ENCODE peak calls at places on chromosome 12, in five cellular contexts. D, I, S, Y and H are unnamed samples.

GRCh38 chr12:87848248-87848868 is 180.8 kb downstream of the C12orf50 start:
- DNase-seq in D (peak; percentile 82), S (peak; percentile 25), Y (peak; percentile 18), I (peak; percentile 78), H (peak; percentile 42)

GRCh38 chr12:18723752-18724151 is 14.1 kb downstream of the PLCZ1 start:
- DNase-seq in S (no peak), I (peak; percentile 55), Y (no peak), D (peak; percentile 93), H (no peak)

GRCh38 chr12:121626853-121627623 is 708 bp downstream of the ORAI1 start:
- DNase-seq in Y (peak; percentile 57), I (peak; percentile 75), S (peak; percentile 44), D (peak; percentile 61), H (no peak)

GRCh38 chr12:72271741-72272661 is at the start of gene TRHDE:
- DNase-seq in S (no peak), I (peak; percentile 17), D (peak; percentile 60), Y (no peak), H (peak; percentile 67)

GRCh38 chr12:108734200-108734906 is 3.0 kb upstream of the CORO1C start:
- DNase-seq in Y (peak; percentile 35), I (peak; percentile 98), D (peak; percentile 97), S (peak; percentile 98), H (no peak)

GRCh38 chr12:107477018-107477417 is 208.6 kb upstream of the PWP1 start:
- DNase-seq in S (no peak), I (no peak), D (no peak), Y (no peak), H (no peak)

GRCh38 chr12:111304642-111305071 is 64.2 kb downstream of the PHETA1 start:
- DNase-seq in S (no peak), I (peak; percentile 69), Y (peak; percentile 71), D (no peak), H (peak; percentile 71)

GRCh38 chr12:40733871-40734270 is 41.6 kb downstream of the CNTN1 start:
- DNase-seq in Y (no peak), S (no peak), I (no peak), D (no peak), H (peak; percentile 35)

GRCh38 chr12:96255077-96255476 is 60.9 kb downstream of the ELK3 start:
- DNase-seq in S (no peak), D (peak; percentile 57), Y (no peak), I (no peak), H (no peak)

GRCh38 chr12:116959845-116960514 is 49.2 kb downstream of the FBXW8 start:
- DNase-seq in S (no peak), D (no peak), Y (no peak), I (no peak), H (no peak)

GRCh38 chr12:56206373-56207166 is 15.2 kb downstream of the RNF41 start:
- DNase-seq in D (peak; percentile 54), S (peak; percentile 56), I (peak; percentile 74), Y (peak; percentile 64), H (peak; percentile 68)

GRCh38 chr12:116299548-116300150 is 22.2 kb upstream of the MED13L start:
- DNase-seq in I (no peak), Y (no peak), D (peak; percentile 32), S (no peak), H (no peak)

GRCh38 chr12:86838709-86839108 is 582.5 kb upstream of the MGAT4C start:
- DNase-seq in S (no peak), D (no peak), I (no peak), Y (no peak), H (no peak)

GRCh38 chr12:68924546-68924945 is 8.4 kb downstream of the CPM start:
- DNase-seq in D (no peak), Y (no peak), I (no peak), S (no peak), H (no peak)

GRCh38 chr12:50453872-50454271 is 50.9 kb upstream of the DIP2B start:
- DNase-seq in Y (no peak), S (no peak), D (peak; percentile 37), I (no peak), H (no peak)

GRCh38 chr12:46492471-46493351 is 120.1 kb upstream of the SLC38A2 start:
- DNase-seq in S (peak; percentile 100), D (peak; percentile 97), Y (no peak), I (peak; percentile 97), H (no peak)

GRCh38 chr12:26971963-26972362 is 33.7 kb downstream of the FGFR1OP2 start:
- DNase-seq in Y (no peak), D (no peak), I (no peak), S (no peak), H (no peak)

GRCh38 chr12:49233842-49234526 is 30.9 kb upstream of the TUBA1C start:
- DNase-seq in D (no peak), I (no peak), Y (peak; percentile 44), S (no peak), H (no peak)

GRCh38 chr12:79187032-79187431 is 322.5 kb downstream of the SYT1 start:
- DNase-seq in S (no peak), Y (no peak), I (no peak), D (no peak), H (no peak)

GRCh38 chr12:50201987-50202521 is 34.9 kb upstream of the CERS5 start:
- DNase-seq in I (peak; percentile 53), S (no peak), D (peak; percentile 96), Y (no peak), H (no peak)

GRCh38 chr12:103852498-103852992 is 11.5 kb upstream of the NT5DC3 start:
- DNase-seq in D (peak; percentile 54), I (peak; percentile 58), S (peak; percentile 75), Y (no peak), H (no peak)

GRCh38 chr12:105775351-105775750 is 363.4 kb downstream of the NUAK1 start:
- DNase-seq in I (peak; percentile 50), S (no peak), D (peak; percentile 23), Y (no peak), H (no peak)

GRCh38 chr12:112304411-112304810 is 77.8 kb downstream of the HECTD4 start:
- DNase-seq in Y (no peak), D (no peak), S (no peak), I (no peak), H (no peak)

GRCh38 chr12:67331123-67331522 is 62.0 kb downstream of the CAND1 start:
- DNase-seq in Y (no peak), S (no peak), D (no peak), I (no peak), H (no peak)

DNA sequence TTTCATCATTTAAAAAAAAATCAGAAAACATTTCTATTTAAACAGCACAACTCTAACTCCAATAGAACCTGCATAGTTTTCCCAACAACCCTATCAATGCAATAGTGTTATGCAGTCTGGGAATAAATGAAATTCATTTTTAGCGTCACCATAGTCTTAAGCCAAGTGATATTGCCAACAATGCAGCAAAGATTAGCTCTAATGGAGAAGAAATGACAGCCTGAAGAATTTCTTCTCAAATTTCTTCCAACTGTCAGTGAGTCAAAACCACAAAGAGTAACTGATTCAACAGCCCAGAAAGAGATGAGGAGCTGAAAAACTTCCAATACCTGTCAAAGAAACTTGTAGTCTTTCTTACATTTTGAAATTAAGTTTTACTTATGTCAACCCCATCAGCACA is 50.9 kb upstream of the PTPRR start:
- DNase-seq in D (no peak), Y (no peak), I (no peak), S (no peak), H (no peak)
- TF ChIP-seq BHLHE40 in D (no peak), Y (no peak), I (no peak), S (no peak), H (no peak)

GRCh38 chr12:120252071-120252906 is 13.2 kb downstream of the PXN start:
- DNase-seq in I (no peak), D (no peak), S (no peak), Y (no peak), H (no peak)

GRCh38 chr12:120249875-120250795 is 15.4 kb downstream of the PXN start:
- DNase-seq in Y (no peak), S (no peak), I (no peak), D (no peak), H (no peak)

GRCh38 chr12:120247621-120248030 is 17.9 kb downstream of the PXN start:
- DNase-seq in S (no peak), D (peak; percentile 77), I (peak; percentile 53), Y (no peak), H (no peak)

GRCh38 chr12:120247183-120247582 is 18.3 kb downstream of the PXN start:
- DNase-seq in Y (no peak), D (no peak), I (no peak), S (no peak), H (no peak)

DNA sequence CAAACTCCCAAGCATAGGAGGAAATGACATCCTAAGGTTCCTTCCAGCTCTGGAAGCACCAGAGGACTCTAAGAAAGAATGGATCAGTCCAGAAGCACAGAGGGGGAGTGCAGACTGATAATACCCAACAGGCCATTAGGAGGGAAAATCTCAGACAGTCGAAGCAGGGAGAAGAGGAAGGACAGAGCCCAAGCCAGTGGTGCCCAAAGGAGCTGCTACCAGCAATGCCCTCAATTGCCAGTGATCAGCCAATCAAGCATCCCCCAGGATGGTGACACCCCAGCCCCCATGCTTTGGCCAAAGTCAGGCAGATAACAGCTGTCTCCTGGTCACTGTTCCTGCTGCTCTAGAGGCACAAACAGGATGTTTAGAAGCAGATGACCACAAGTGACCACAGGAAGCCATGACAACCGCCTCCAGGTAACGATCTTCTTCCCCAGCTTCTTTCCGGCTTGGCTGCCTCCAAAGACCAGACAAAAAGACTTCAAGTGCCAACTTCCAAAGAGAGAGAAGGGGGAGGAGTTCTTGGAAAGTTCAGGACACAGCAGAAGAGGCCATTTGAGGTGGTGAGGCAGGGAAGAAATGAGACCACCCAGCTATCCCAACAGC is 16.2 kb downstream of the PXN start:
- DNase-seq in I (no peak), S (no peak), Y (peak; percentile 62), D (no peak), H (no peak)
- TF ChIP-seq BHLHE40 in I (no peak), S (no peak), Y (peak; percentile 15), D (no peak), H (no peak)

DNA sequence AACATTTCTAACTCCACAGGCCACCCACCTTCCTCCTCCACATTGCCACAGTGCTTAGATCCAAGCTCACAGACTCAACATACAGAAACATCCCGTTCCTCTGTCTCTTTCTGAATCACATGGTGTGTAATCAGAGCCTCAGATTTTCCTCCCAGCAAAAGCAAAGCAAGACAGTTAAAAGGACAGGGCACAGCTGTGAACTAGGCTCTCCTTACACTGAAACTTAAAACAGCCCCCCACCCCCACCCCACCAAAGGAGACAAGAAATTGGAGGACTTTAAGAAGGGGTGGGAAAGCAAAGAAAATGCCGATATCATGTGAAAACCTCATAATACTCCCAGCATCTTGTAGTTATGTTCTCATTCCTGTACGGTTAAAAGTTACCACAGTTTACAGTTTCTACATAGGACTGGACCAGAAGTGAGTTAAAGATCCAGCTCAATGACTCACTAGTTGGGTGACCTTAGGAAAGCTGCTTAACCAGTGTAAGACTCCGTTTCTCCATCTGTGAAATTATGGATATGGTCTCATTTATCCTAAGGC is 4.8 kb downstream of the YBX3 start:
- DNase-seq in I (no peak), Y (no peak), D (peak; percentile 92), S (no peak), H (peak; percentile 16)
- TF ChIP-seq BHLHE40 in I (no peak), Y (no peak), D (no peak), S (no peak), H (no peak)

DNA sequence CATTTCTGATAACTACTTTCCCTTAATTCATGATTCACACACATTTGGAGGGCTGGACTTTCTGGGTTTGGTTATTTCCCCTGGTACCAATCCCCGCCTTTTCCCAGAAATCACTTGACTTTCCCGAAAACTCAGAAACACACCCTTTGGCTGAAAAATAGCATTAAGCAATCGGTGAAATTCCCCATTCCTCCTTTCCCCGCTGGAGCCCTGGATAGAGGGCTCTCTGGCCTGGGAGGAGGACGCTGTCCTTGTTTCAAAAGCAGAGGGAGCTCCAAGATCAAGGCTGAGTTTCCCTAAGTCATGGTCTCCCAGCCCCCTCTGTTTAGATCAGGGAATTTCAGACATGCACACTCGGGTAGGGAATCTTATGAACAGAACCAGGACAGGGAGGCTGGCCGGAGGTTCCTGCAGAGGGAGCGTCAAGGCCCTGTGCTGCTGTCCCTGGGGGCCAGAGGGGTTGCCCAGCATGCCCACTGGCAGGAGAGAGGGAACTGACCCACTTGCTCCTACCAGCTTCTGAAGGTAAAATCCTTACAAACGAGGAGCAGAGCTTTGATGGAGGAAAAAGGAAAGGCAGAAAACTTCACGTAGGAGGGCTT is at the start of gene C1S:
- DNase-seq in S (peak; percentile 93), Y (peak; percentile 57), I (peak; percentile 95), D (peak; percentile 99), H (peak; percentile 33)
- TF ChIP-seq BHLHE40 in S (no peak), Y (no peak), I (no peak), D (peak; percentile 19), H (no peak)